ENCODE peak calls at places on chromosomes 12 and 14, in four cellular contexts. I, G, T and E are unnamed samples.

GRCh38 chr14:100065161-100065871 is at the start of gene EVL:
- DNase-seq in G (no peak), I (no peak), T (no peak), E (no peak)

GRCh38 chr12:91610561-91610960 is 427.9 kb upstream of the DCN start:
- DNase-seq in I (no peak), G (no peak), T (no peak), E (no peak)

GRCh38 chr14:55782166-55782565 is 202.2 kb downstream of the KTN1 start:
- DNase-seq in I (no peak), G (no peak), T (no peak), E (no peak)

GRCh38 chr14:97275276-97275675 is 478.1 kb downstream of the VRK1 start:
- DNase-seq in I (no peak), G (no peak), T (no peak), E (no peak)

GRCh38 chr14:32785585-32785984 is 153.1 kb upstream of the NPAS3 start:
- DNase-seq in I (no peak), G (no peak), T (no peak), E (no peak)

GRCh38 chr14:68363841-68364711 is 428.8 kb downstream of the ZFP36L1 start:
- DNase-seq in I (peak), G (no peak), T (no peak), E (peak)

GRCh38 chr14:47833006-47833405 is 157.6 kb upstream of the MDGA2 start:
- DNase-seq in G (no peak), T (no peak), I (no peak), E (no peak)

GRCh38 chr12:64221656-64222010 is 463 bp downstream of the KICS2 start:
- DNase-seq in G (peak), T (peak), I (peak), E (peak)

GRCh38 chr12:121088208-121088585 is 44.5 kb upstream of the P2RX7 start:
- DNase-seq in G (no peak), T (no peak), I (no peak), E (no peak)

GRCh38 chr14:72745991-72746980 is 147.6 kb downstream of the DPF3 start:
- DNase-seq in G (no peak), I (peak), T (peak), E (no peak)

GRCh38 chr12:109222062-109222461 is 87.0 kb downstream of the FOXN4 start:
- DNase-seq in G (no peak), I (no peak), T (no peak), E (no peak)

GRCh38 chr14:76761849-76762616 is 765 bp downstream of the VASH1 start:
- DNase-seq in G (no peak), T (no peak), I (no peak), E (no peak)

GRCh38 chr12:5259523-5259922 is 172.4 kb upstream of the NTF3 start:
- DNase-seq in G (no peak), T (no peak), I (peak), E (no peak)

GRCh38 chr12:113762155-113762848 is 203.8 kb downstream of the RBM19 start:
- DNase-seq in G (no peak), I (no peak), T (no peak), E (no peak)

GRCh38 chr14:93009471-93010117 is 86.6 kb downstream of the CHGA start:
- DNase-seq in G (no peak), T (peak), I (no peak), E (no peak)

GRCh38 chr12:3304436-3305135 is 186.4 kb upstream of the PRMT8 start:
- DNase-seq in I (peak), G (no peak), T (no peak), E (no peak)

GRCh38 chr12:26340649-26341048 is 145.3 kb downstream of the SSPN start:
- DNase-seq in G (no peak), T (no peak), I (no peak), E (no peak)

GRCh38 chr14:41476526-41476925 is 130.2 kb upstream of the LRFN5 start:
- DNase-seq in I (peak), T (no peak), G (no peak), E (no peak)

GRCh38 chr14:55221968-55222367 is 30.6 kb upstream of the DLGAP5 start:
- DNase-seq in T (no peak), G (no peak), I (no peak), E (no peak)

GRCh38 chr12:3753549-3754284 is 808 bp upstream of the CRACR2A start:
- DNase-seq in I (no peak), T (no peak), G (no peak), E (no peak)

GRCh38 chr14:74514471-74514932 is 20.9 kb downstream of the ISCA2 start:
- DNase-seq in G (no peak), I (peak), T (no peak), E (no peak)

GRCh38 chr12:59007620-59008019 is 87.3 kb upstream of the LRIG3 start:
- DNase-seq in I (no peak), T (no peak), G (no peak), E (no peak)

GRCh38 chr12:49283541-49284429 is 11.2 kb upstream of the PRPH start:
- DNase-seq in I (no peak), G (no peak), T (no peak), E (no peak)

GRCh38 chr12:54411398-54412241 is 7.4 kb downstream of the ITGA5 start:
- DNase-seq in I (peak), G (no peak), T (peak), E (no peak)

GRCh38 chr12:92544321-92544720 is 158.5 kb upstream of the PLEKHG7 start:
- DNase-seq in I (no peak), G (no peak), T (no peak), E (no peak)

GRCh38 chr14:68931063-68931462 is 48.0 kb downstream of the ACTN1 start:
- DNase-seq in I (no peak), G (no peak), T (no peak), E (no peak)

GRCh38 chr12:111057726-111058125 is 137.3 kb upstream of the MYL2 start:
- DNase-seq in G (no peak), T (no peak), I (no peak), E (no peak)

GRCh38 chr12:91817512-91817911 is 328.1 kb downstream of the BTG1 start:
- DNase-seq in I (peak), T (no peak), G (no peak), E (no peak)

GRCh38 chr12:22631863-22632463 is 7.0 kb downstream of the ETNK1 start:
- DNase-seq in T (no peak), I (peak), G (no peak), E (no peak)

GRCh38 chr12:91009319-91009950 is 4.7 kb upstream of the EPYC start:
- DNase-seq in T (no peak), I (peak), G (no peak), E (no peak)

GRCh38 chr12:49336645-49337584 is at the start of gene C1QL4:
- DNase-seq in I (peak), T (peak), G (no peak), E (peak)

GRCh38 chr12:90460681-90461080 is 494.3 kb downstream of the CCER1 start:
- DNase-seq in I (no peak), G (no peak), T (no peak), E (no peak)

GRCh38 chr12:91948504-91948903 is 197.1 kb downstream of the BTG1 start:
- DNase-seq in G (no peak), T (no peak), I (no peak), E (no peak)

GRCh38 chr12:117577122-117577657 is 215.8 kb upstream of the NOS1 start:
- DNase-seq in G (no peak), T (no peak), I (no peak), E (no peak)

GRCh38 chr12:117583092-117583491 is 221.7 kb upstream of the NOS1 start:
- DNase-seq in T (no peak), G (no peak), I (no peak), E (no peak)

GRCh38 chr12:117580718-117581062 is 219.3 kb upstream of the NOS1 start:
- DNase-seq in T (no peak), G (no peak), I (no peak), E (no peak)

GRCh38 chr12:117582135-117582784 is 220.8 kb upstream of the NOS1 start:
- DNase-seq in T (no peak), I (no peak), G (no peak), E (no peak)

GRCh38 chr12:117579939-117580717 is 218.7 kb upstream of the NOS1 start:
- DNase-seq in T (no peak), I (no peak), G (no peak), E (no peak)
- H3K4me3 ChIP-seq in T (no peak), I (no peak), G (no peak), E (no peak)

GRCh38 chr14:103625361-103626095 is 3.5 kb upstream of the KLC1 start:
- DNase-seq in G (no peak), T (no peak), I (no peak), E (no peak)
- H3K4me3 ChIP-seq in G (no peak), T (no peak), I (no peak), E (no peak)

GRCh38 chr14:105471823-105472495 is 2.7 kb upstream of the CRIP2 start:
- DNase-seq in G (no peak), T (no peak), I (no peak), E (no peak)

GRCh38 chr14:105474478-105475268 is at the start of gene CRIP2:
- DNase-seq in I (peak), G (no peak), T (no peak), E (no peak)

GRCh38 chr14:105472496-105472991 is 2.1 kb upstream of the CRIP2 start:
- DNase-seq in I (no peak), G (no peak), T (no peak), E (peak)

GRCh38 chr14:105473677-105474477 is 744 bp upstream of the CRIP2 start:
- DNase-seq in T (peak), G (peak), I (peak), E (peak)

GRCh38 chr14:105473033-105473676 is 1.5 kb upstream of the CRIP2 start:
- DNase-seq in G (no peak), T (no peak), I (no peak), E (peak)
- H3K4me3 ChIP-seq in G (peak), T (peak), I (no peak), E (peak)

GRCh38 chr12:6570264-6570887 is 2.3 kb upstream of the NOP2 start:
- DNase-seq in G (no peak), I (peak), T (no peak), E (no peak)

GRCh38 chr12:6569786-6570185 is 1.7 kb upstream of the NOP2 start:
- DNase-seq in G (no peak), T (no peak), I (no peak), E (no peak)

GRCh38 chr12:6567112-6567680 is 895 bp downstream of the NOP2 start:
- DNase-seq in I (no peak), T (no peak), G (no peak), E (no peak)

GRCh38 chr12:6569312-6569711 is 1.2 kb upstream of the NOP2 start:
- DNase-seq in T (no peak), G (no peak), I (no peak), E (no peak)

DNA sequence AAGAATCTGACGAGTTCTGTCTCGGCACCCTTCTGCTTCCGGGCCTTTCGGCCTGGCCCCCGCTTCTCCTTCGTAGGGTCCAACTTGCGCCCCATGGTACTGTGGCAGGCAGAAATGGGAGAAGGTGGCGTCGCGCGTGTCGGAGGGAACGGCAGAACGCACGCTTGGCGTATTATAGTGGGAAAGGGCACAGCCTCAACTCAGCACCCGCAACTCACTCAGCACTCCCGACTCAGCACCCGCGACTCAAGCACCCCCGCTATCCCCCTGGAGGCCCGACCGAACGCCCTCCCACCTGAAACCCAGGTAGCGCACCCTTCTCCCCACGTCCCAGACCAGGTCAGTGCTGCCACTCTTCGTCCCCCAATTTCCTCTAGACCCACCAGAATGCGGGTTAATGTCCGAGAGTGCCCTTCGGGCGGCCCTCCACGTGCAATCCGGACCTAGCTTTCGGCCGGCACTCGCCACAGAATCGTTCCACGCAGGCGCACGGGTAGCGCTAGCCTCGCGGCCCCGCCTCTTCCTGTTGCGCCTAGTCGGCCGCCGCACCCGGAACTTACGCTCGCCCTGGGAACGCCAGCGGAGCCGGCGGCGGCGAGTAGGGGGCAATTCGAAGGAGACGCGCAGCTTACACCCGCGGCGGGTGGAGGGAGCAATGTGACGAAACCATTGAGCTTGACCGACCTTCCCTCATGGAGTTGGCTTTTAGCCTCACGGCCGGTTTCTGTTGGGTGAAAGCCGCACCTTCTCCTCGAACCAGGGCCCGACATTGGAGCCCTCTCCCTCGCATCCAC is at the start of gene NOP2:
- DNase-seq in G (peak), I (peak), T (peak), E (peak)
- H3K4me3 ChIP-seq in G (peak), I (peak), T (peak), E (peak)

GRCh38 chr12:50925342-50925651 is 27.0 kb upstream of the HIGD1C start:
- DNase-seq in T (no peak), I (no peak), G (no peak), E (no peak)

GRCh38 chr12:50924131-50924438 is 28.3 kb upstream of the HIGD1C start:
- DNase-seq in T (no peak), I (no peak), G (no peak), E (no peak)

GRCh38 chr12:50924439-50925341 is 27.7 kb upstream of the HIGD1C start:
- DNase-seq in G (peak), T (peak), I (peak), E (peak)

GRCh38 chr12:50922820-50923219 is 29.5 kb upstream of the HIGD1C start:
- DNase-seq in G (no peak), I (no peak), T (no peak), E (no peak)

DNA sequence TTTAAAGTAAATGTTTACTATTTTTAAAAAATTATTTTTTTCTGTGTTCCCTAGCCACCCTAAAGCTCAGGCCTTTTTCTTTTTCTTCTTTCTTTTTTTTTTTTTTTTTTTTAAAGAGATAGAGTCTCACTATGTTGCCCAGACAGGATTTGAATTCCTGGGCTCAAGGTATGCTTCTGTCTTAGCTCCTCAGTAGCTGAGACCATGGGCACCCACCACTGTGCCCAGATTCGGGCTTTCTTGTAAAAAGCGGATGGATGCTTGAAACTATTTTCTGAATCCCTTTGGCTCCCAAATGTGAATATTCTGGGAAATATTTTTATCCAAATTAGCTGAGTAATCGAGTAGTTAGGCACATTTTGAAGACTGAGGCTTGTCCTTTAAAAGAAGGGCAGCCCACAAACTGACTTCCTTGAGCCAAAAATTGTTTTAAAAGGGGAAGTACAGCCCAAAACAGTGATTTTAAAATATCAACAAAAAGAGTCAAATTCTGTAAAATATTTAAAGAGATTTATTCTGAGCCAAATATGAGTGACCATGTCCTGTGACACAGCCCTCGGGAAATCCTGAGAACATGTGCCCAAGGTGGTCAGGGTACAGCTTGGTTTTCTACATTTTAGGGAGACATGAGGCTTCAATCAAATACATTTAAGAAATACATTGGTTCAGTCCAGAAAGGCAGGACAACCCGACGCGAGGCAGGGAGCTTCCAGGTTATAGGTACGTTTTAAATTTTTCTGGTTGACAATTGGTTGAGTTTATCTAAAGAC is 28.8 kb upstream of the HIGD1C start:
- DNase-seq in I (no peak), T (no peak), G (no peak), E (no peak)
- H3K4me3 ChIP-seq in I (no peak), T (peak), G (peak), E (peak)

DNA sequence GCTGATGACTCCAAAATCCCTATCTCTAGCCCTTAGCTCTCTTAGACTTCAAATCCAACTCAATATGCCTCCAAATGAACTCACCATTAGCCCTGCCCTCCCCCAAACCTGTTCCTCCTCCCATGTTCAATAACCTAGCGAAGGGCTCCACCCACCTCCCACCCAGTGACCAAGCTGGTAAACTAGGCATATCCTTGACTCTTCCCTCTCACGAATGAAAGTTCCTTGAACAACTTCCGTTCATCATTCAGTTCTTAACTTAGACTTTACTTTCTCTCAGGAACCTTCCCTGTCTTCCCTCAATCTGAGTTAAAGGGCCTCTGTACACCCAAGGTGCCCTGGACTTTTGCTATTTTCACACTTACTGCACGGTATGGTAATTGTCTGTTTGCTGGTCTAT is 1.9 kb upstream of the KLHDC1 start:
- DNase-seq in G (no peak), I (no peak), T (no peak), E (no peak)
- H3K4me3 ChIP-seq in G (no peak), I (no peak), T (no peak), E (no peak)